ENCODE peak calls at places on chromosomes 7 and 10, in seven cellular contexts. T is GM12865, F is DND-41, K is endodermal cell, I is AG10803, W is nephron progenitor cell, X is heart right ventricle. S is an unnamed sample.

GRCh38 chr7:50644586-50644985 is 79.4 kb upstream of the DDC start:
- DNase-seq in T (no peak), I (no peak), X (no peak), W (no peak), K (no peak), F (no peak), S (no peak)

GRCh38 chr7:85829817-85830432 is 643.1 kb upstream of the SEMA3D start:
- DNase-seq in X (no peak), K (no peak), T (no peak), F (no peak), I (peak; percentile 34), W (no peak), S (no peak)

GRCh38 chr7:121212031-121212430 is 116.8 kb upstream of the WNT16 start:
- DNase-seq in T (no peak), K (no peak), F (no peak), W (no peak), I (no peak), X (no peak), S (no peak)

GRCh38 chr7:33157311-33157710 is 27.9 kb downstream of the BBS9 start:
- DNase-seq in T (no peak), K (no peak), F (no peak), X (no peak), I (peak; percentile 59), W (no peak), S (no peak)

GRCh38 chr7:1900847-1901246 is 230.8 kb downstream of the ELFN1 start:
- DNase-seq in F (no peak), K (no peak), I (no peak), T (no peak), X (peak; percentile 0), W (no peak), S (no peak)

GRCh38 chr10:129622736-129623135 is 155.7 kb downstream of the MGMT start:
- DNase-seq in K (no peak), X (no peak), W (no peak), F (no peak), I (no peak), T (no peak), S (no peak)

GRCh38 chr7:100562195-100563099 is 11.3 kb downstream of the SAP25 start:
- DNase-seq in X (no peak), W (no peak), K (no peak), T (no peak), I (no peak), F (no peak), S (no peak)

GRCh38 chr7:104123786-104124185 is 84.0 kb downstream of the ORC5 start:
- DNase-seq in I (peak; percentile 9), T (no peak), K (no peak), F (no peak), X (no peak), W (no peak), S (no peak)

GRCh38 chr7:85875398-85875797 is 688.5 kb upstream of the SEMA3D start:
- DNase-seq in W (no peak), X (no peak), T (no peak), F (no peak), I (no peak), K (peak; percentile 50), S (no peak)

GRCh38 chr10:28072573-28072972 is 73.7 kb upstream of the ODAD2 start:
- DNase-seq in F (no peak), K (no peak), X (no peak), T (no peak), W (no peak), I (peak; percentile 29), S (no peak)

GRCh38 chr7:127792528-127793342 is 140.7 kb downstream of the SND1 start:
- DNase-seq in F (peak; percentile 44), K (peak; percentile 94), W (peak; percentile 24), X (no peak), I (no peak), T (peak; percentile 47), S (peak; percentile 30)

GRCh38 chr10:132752961-132753360 is 33.0 kb downstream of the NKX6-2 start:
- DNase-seq in F (no peak), W (no peak), I (no peak), K (no peak), X (no peak), T (no peak), S (no peak)

GRCh38 chr10:52004342-52004949 is 305.1 kb upstream of the CSTF2T start:
- DNase-seq in T (peak; percentile 28), I (peak; percentile 53), W (no peak), F (no peak), X (no peak), K (no peak), S (peak; percentile 27)

GRCh38 chr7:65902306-65902705 is 29.4 kb downstream of the VKORC1L1 start:
- DNase-seq in X (no peak), T (no peak), I (no peak), F (no peak), W (no peak), K (no peak), S (no peak)

GRCh38 chr10:123136806-123137642 is 1.3 kb downstream of the HMX3 start:
- DNase-seq in W (peak; percentile 47), T (peak; percentile 74), X (no peak), I (peak; percentile 12), F (no peak), K (peak; percentile 88), S (peak; percentile 68)

DNA sequence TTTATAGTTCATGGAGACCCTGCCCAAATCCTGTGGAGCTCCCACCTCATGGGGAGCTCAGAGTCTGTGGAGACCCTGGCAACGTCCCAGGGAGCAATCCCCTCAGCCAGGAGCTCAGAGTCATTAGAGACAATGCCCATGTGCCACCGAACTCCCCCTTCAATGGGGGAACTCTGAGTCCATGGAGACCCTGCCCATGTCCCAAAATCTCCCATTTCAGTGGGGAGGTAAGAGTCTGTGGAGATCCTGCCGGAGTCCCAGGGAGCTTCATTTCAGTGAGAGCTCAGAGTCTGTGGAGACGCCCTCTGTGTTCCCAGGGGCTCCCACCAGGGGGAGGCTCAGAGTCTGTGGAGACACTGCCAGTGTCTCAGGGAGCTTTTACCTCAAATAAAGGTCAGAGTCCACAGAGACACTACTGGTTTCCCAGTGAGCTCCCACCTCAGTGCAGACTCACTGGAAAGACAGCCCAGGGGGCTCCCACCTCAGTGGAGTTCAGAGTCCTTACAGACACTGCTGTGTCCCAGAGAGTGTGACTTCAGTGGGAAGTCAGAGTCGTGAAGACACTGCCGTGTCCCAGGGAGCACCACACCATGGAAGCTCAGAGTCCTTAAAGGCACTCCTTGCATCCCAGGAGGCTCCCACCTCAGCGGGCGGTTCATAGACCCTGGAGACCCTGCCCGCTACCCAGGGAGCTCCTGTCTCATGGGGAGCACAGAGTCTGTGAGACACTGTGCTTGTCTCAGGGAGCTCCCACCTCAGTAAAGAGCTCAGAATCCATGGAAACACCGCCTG is 5.0 kb downstream of the MYO1G start:
- DNase-seq in W (peak; percentile 46), F (peak; percentile 65), I (no peak), T (no peak), K (peak; percentile 90), X (peak; percentile 57), S (no peak)
- TF ChIP-seq CTCF in W (peak; percentile 44), F (peak; percentile 69), I (peak; percentile 61), T (peak; percentile 53), K (peak; percentile 85), X (peak; percentile 45), S (peak; percentile 27)

GRCh38 chr10:48468866-48469511 is 135.9 kb downstream of the ARHGAP22 start:
- DNase-seq in W (no peak), I (no peak), T (no peak), X (no peak), F (no peak), K (peak; percentile 44), S (no peak)

GRCh38 chr10:48470115-48470892 is 134.6 kb downstream of the ARHGAP22 start:
- DNase-seq in I (no peak), X (no peak), T (no peak), K (peak; percentile 91), F (peak; percentile 58), W (peak; percentile 68), S (no peak)

GRCh38 chr10:48472670-48473069 is 132.2 kb downstream of the ARHGAP22 start:
- DNase-seq in K (peak; percentile 34), I (no peak), T (no peak), W (no peak), X (no peak), F (no peak), S (no peak)

GRCh38 chr10:48469516-48470020 is 135.3 kb downstream of the ARHGAP22 start:
- DNase-seq in K (peak; percentile 63), W (no peak), F (no peak), T (no peak), I (no peak), X (no peak), S (no peak)

DNA sequence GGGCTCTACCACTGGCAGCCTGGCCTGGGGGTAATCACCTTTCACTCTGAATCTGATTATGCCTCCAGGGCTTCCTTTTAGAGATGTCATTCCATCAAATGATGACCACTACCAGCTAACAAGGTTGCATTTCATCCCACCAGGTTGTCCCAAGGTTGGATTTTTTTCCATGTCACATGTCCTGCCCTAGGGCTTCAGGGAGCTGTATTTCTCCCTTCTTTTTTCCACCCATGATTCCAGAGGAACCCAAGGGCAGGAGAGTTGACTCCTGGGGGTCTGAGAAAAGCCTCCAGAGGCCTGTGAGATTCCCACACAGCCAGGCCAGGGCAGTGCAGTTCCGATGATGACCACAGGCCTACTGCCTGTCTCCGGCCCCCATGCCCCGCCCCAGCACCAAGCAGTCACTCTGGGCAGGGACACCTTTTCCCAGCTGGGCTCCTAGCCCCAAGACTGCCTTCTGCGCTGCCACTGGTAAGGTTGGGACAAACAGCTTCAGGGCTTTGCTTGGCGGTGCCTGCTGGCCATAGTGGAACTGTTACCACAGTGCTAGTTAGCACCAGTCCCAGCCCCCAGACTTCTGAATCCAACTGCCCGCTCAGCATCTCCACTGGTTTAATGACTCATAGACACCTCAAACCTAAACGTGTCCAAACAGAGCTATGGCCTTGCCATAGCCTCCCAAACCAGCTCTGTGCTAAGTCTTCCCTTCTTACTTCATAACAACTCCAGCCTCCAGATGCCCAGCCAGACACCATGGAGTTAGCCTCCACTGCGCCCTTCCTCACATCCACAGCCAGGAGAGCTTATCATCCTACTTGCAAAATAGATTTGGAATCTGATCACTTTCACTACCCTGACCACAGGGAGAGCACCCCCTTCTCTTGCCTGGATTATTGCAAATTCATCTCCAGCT is 133.7 kb downstream of the ARHGAP22 start:
- DNase-seq in W (peak; percentile 1), T (no peak), X (no peak), K (peak; percentile 59), F (no peak), I (peak; percentile 33), S (no peak)
- TF ChIP-seq CTCF in W (no peak), T (no peak), X (no peak), K (peak; percentile 46), F (no peak), I (no peak), S (no peak)

GRCh38 chr10:50336140-50336539 is 84.8 kb upstream of the ASAH2 start:
- DNase-seq in I (no peak), F (no peak), K (no peak), T (peak; percentile 46), X (no peak), W (no peak), S (no peak)
- TF ChIP-seq CTCF in I (no peak), F (no peak), K (no peak), T (no peak), X (no peak), W (no peak), S (no peak)

DNA sequence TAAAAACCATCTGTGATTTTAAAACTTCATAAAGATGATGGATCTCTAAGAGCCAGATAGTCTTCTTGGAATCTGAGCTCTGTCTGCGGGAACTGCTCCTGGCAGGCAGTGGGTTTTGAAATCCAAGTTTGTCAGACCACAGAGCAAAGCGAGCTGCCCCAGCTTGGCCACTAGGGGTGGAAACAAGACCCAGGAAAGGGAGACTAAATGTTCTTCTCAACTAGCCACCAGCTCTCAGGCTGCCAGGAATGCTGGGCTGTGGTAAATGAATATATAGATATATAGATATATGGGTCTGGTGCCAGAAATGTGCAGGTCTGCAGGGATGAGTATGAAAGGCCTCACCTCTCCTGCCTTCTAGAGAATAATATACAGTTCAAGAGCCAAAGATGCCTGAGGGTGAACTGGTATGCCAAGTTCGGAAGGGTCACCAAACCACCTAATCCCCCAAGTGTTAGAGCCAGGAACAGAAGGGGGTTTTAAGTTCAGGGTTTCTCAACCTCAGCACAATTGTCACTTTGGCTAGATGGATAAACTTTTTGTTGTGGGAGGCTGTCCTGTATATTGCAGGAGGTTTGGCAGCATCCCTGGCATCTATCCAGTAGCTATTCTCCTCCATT is 208.7 kb downstream of the KCNMA1 start:
- DNase-seq in K (peak; percentile 90), X (no peak), F (no peak), I (peak; percentile 76), T (no peak), W (peak; percentile 53), S (no peak)
- TF ChIP-seq CTCF in K (peak; percentile 86), X (no peak), F (peak; percentile 20), I (peak; percentile 68), T (peak; percentile 55), W (peak; percentile 67), S (peak; percentile 20)